ENCODE peak calls at places on chromosomes 5 and 9, in five cellular contexts. X, U, Y, A and T are unnamed samples.

GRCh38 chr5:16378762-16379161 is 86.8 kb downstream of the ZNF622 start:
- DNase-seq in X (no peak), U (no peak), Y (no peak), A (no peak), T (no peak)

GRCh38 chr9:29826421-29826820 is 2253.1 kb upstream of the C9orf72 start:
- DNase-seq in X (no peak), U (no peak), Y (no peak), A (no peak), T (no peak)

GRCh38 chr5:2755371-2755715 is 3.9 kb upstream of the IRX2 start:
- DNase-seq in X (no peak), U (no peak), Y (no peak), A (no peak), T (no peak)

GRCh38 chr9:125523681-125524080 is 183.3 kb downstream of the MAPKAP1 start:
- DNase-seq in X (no peak), U (no peak), Y (no peak), A (no peak), T (no peak)

GRCh38 chr9:96302021-96302420 is at the start of gene HSD17B3:
- DNase-seq in X (no peak), U (no peak), Y (no peak), A (no peak), T (no peak)

GRCh38 chr9:136902259-136902821 is 16.0 kb downstream of the TRAF2 start:
- DNase-seq in X (no peak), U (peak), Y (peak), A (peak), T (peak)

GRCh38 chr5:104494043-104494442 is 931.5 kb upstream of the NUDT12 start:
- DNase-seq in X (no peak), U (no peak), Y (no peak), A (no peak), T (no peak)

GRCh38 chr9:138112090-138112748 is 234.6 kb downstream of the CACNA1B start:
- DNase-seq in X (no peak), U (no peak), Y (no peak), A (no peak), T (no peak)

GRCh38 chr5:33892419-33893151 is 795 bp upstream of the ADAMTS12 start:
- DNase-seq in X (no peak), U (no peak), Y (no peak), A (no peak), T (no peak)

GRCh38 chr9:108903437-108904103 is 30.4 kb downstream of the ELP1 start:
- DNase-seq in X (no peak), U (no peak), Y (no peak), A (no peak), T (no peak)

GRCh38 chr5:171986772-171987171 is 19.7 kb downstream of the FBXW11 start:
- DNase-seq in X (no peak), U (no peak), Y (no peak), A (no peak), T (no peak)

GRCh38 chr9:85527331-85528015 is 214.3 kb downstream of the AGTPBP1 start:
- DNase-seq in X (no peak), U (no peak), Y (no peak), A (no peak), T (no peak)

GRCh38 chr5:178292826-178293205 is 60.2 kb upstream of the PHYKPL start:
- DNase-seq in X (no peak), U (no peak), Y (no peak), A (no peak), T (no peak)

GRCh38 chr9:134374301-134375010 is 48.2 kb downstream of the RXRA start:
- DNase-seq in X (no peak), U (no peak), Y (no peak), A (no peak), T (no peak)

GRCh38 chr5:56900858-56901578 is 8.4 kb upstream of the SETD9 start:
- DNase-seq in X (no peak), U (peak), Y (peak), A (peak), T (no peak)

GRCh38 chr9:79193001-79193400 is 378.8 kb upstream of the TLE4 start:
- DNase-seq in X (no peak), U (no peak), Y (no peak), A (no peak), T (no peak)

GRCh38 chr5:34660444-34660843 is 4.3 kb downstream of the RAI14 start:
- DNase-seq in X (no peak), U (no peak), Y (no peak), A (no peak), T (no peak)

DNA sequence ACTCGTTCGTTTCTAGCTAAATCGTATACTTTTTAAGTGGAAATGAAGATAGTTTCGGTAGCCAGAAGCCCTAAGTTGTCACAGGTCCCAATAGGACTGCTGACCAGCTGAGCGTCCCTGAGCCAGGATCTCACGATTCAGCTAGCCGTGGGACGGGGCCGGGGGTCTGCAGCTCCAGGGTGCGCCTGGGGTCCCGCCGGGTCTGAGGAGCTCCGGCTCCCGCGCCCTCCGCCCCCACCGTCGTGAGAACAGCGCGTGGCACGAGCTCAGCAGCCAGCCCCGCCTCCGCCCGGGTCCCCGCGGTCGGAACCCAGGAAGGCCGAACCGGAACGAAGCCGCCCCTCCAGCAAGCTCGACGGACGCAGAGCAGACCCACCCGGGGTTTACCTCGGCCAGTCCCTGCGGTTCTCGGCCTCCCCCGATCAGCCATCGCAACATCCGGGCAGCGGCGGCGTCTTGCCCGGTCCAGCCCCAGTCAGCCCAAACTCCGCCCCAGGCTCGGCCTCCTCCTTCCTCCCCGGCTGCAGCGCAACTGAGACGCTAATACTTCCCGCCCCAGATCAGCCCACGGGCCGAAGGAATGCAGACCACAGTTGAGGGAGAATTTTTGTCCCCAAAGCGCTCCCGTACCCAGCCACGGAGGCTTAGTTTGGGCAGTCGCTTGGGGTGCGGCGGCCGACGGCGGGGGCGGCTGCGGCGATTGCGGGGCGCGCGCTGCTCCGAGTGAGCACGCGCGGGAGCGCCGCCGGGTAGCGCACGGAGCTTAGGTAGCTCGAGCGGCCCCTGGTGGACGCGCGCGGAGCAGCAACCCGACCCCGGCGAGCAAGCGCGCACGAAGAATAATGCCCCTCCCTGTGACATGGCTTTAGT is at the start of gene WDR41:
- DNase-seq in X (peak), U (peak), Y (peak), A (peak), T (peak)
- TF ChIP-seq CTCF in X (peak), U (peak), Y (peak), A (peak), T (no peak)

GRCh38 chr5:119706049-119706448 is 76.7 kb downstream of the FAM170A start:
- DNase-seq in X (no peak), U (no peak), Y (no peak), A (no peak), T (no peak)
- TF ChIP-seq CTCF in X (no peak), U (no peak), Y (no peak), A (no peak), T (no peak)

DNA sequence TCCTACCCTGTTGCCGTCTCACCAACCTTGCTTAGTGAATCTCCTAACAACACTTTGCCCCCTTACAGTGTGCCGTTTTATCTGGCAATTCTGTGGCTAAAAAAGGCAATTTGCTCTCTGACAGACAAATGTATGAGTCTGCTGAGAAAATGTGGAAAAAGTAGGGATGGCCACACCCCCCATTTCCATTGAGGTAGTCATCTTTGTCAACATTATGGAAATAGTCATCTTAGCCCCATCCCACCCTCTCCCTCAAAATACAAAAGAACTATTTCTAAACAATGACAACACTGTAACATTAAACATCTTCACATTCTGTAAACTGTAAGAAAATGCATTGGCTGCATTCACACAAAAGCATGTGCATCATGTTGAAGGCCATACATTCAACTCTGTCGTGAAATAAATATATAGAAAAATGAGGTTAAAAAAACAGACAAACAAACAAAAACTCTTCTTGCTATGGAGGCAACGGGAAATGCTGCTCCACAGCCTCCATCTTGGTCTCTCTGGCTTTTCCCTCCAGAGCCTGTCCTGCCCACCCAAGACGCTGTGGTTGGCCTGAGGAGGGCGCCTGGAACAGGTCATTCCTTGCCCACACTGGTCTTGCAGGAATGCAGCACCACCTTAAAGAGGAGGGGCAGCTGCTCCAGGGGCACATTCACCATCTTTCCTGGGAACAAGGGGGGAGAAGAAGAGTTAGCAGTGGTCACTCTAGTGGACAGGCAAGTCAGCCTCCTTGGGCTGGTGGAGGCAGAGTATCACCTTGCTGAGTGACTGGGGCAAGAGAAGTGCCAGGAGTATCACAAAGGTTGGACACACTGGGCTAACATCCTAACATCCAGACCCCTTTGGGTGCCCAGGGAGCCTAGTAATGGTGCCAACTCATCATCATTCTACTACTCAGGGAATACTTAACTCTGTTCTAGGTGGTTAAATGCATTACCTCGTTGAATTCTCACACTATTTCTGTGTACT is 15.2 kb upstream of the NR5A1 start:
- DNase-seq in X (no peak), U (no peak), Y (no peak), A (no peak), T (no peak)
- TF ChIP-seq CTCF in X (no peak), U (no peak), Y (no peak), A (no peak), T (no peak)

GRCh38 chr9:127223266-127223665 is 41.3 kb upstream of the GARNL3 start:
- DNase-seq in X (no peak), U (no peak), Y (no peak), A (no peak), T (no peak)

GRCh38 chr9:127222388-127223095 is 42.0 kb upstream of the GARNL3 start:
- DNase-seq in X (no peak), U (no peak), Y (no peak), A (no peak), T (no peak)

GRCh38 chr9:127224178-127224882 is 40.2 kb upstream of the GARNL3 start:
- DNase-seq in X (peak), U (peak), Y (peak), A (peak), T (peak)

GRCh38 chr9:127224883-127225739 is 39.5 kb upstream of the GARNL3 start:
- DNase-seq in X (peak), U (peak), Y (peak), A (peak), T (peak)

GRCh38 chr9:127223810-127224177 is 40.8 kb upstream of the GARNL3 start:
- DNase-seq in X (no peak), U (no peak), Y (no peak), A (no peak), T (no peak)
- TF ChIP-seq CTCF in X (no peak), U (peak), Y (no peak), A (no peak), T (no peak)

DNA sequence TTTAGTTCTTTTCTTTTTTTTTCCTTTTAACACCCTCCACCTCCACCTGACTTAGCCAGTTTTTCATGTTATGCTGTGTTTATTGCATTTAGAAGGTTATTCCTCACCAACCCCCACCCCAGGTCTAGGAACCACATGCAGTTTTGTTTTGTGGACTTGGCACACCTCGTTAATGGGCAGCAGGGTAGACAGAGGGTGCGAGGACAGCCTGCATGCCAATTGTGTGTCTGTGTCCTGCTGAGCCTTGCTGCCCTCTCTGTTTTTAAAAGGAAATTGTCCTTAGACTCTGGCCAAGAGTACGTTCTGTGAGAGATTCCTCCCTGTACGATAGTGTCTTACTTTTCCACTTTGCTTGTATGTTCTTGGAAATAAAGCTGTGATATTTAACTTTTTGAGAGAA is 13.9 kb downstream of the PIK3R1 start:
- DNase-seq in X (no peak), U (no peak), Y (no peak), A (no peak), T (no peak)
- TF ChIP-seq CTCF in X (no peak), U (no peak), Y (no peak), A (no peak), T (no peak)

DNA sequence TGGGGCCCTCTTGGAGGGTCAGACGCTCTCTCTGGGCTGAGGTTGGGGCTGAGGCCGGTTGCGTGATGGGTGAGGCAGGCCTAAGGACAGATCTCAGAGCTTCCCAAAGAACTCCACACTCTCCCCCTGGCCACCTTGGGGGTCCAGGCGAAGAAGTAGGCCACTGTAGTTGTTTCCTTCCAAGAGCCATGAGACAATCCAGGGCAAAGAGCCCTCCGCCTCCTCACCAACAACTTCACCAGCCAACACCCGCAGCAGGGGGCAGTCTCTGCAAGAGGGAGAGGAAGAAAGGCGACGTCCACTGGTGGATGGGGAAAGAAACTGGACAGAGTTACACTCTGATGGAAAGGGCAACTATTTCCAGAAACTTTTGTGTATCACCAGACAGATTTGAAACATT is 10.7 kb downstream of the SLC35A4 start:
- DNase-seq in X (no peak), U (no peak), Y (no peak), A (no peak), T (no peak)
- TF ChIP-seq CTCF in X (peak), U (no peak), Y (no peak), A (peak), T (no peak)

GRCh38 chr5:37921452-37921851 is 81.6 kb upstream of the GDNF start:
- DNase-seq in X (no peak), U (peak), Y (no peak), A (no peak), T (no peak)

GRCh38 chr5:37932450-37932849 is 92.6 kb upstream of the GDNF start:
- DNase-seq in X (no peak), U (no peak), Y (no peak), A (no peak), T (no peak)

GRCh38 chr5:37930350-37930749 is 90.5 kb upstream of the GDNF start:
- DNase-seq in X (no peak), U (no peak), Y (no peak), A (no peak), T (no peak)

GRCh38 chr5:37926732-37927131 is 86.9 kb upstream of the GDNF start:
- DNase-seq in X (no peak), U (no peak), Y (no peak), A (no peak), T (no peak)
- TF ChIP-seq CTCF in X (no peak), U (no peak), Y (no peak), A (no peak), T (no peak)

DNA sequence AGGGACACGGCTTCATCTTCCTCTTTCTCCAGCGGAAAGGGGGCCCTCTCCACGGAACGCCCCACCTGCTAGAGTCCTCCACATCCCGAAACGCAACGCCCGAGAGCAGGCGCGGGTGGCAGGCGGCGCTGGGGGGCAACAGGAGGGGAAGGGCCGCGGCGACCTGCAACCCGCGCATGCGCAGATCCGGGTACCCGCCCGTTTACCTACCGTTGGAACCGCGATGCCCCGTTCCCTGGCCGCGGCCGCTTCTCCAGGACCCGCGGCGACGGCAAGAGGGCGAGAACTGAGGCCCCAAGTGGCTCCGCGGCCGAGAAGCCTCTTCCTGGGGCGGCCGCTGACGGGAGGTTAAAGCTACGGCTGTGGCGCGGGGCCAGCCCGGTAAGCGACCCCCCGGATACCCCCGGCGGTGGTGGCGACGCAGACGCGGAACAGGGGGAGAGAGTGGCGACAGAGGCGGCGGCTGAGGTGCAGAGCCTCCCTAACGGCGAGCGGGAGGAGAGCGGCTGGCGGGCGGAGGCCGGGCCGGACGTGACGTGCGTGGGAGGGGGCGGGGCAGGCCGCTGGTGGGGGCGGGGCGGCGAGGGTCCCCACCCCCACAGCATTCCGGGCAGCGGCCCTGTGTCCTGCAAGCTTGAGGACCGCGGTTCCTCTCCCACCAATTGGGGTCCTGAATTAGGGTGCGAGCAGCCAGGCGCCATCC is at the start of gene FAM13B:
- DNase-seq in X (peak), U (peak), Y (peak), A (peak), T (peak)
- TF ChIP-seq CTCF in X (no peak), U (no peak), Y (no peak), A (no peak), T (no peak)

GRCh38 chr5:149265559-149265958 is 6.1 kb upstream of the AFAP1L1 start:
- DNase-seq in X (no peak), U (no peak), Y (no peak), A (peak), T (no peak)
- TF ChIP-seq CTCF in X (peak), U (peak), Y (no peak), A (peak), T (no peak)